ENCODE peak calls at places on chromosome 1, in eight cellular contexts. B is H9; Z is left cardiac atrium; G is stimulated activated naive CD4-positive, alpha-beta T cell; C is anterior cingulate cortex; F is breast epithelium; J is BE2C; A is NCI-H748 treated with DMSO at 0.1 percent for 48 hours. U is an unnamed sample.

GRCh38 chr1:210754931-210755670 is 378.8 kb downstream of the KCNH1 start:
- DNase-seq in B (no peak), Z (no peak), G (no peak), C (no peak), F (peak; percentile 18), J (peak; percentile 49), A (peak; percentile 78), U (no peak)

GRCh38 chr1:223363856-223364684 is at the start of gene SUSD4:
- DNase-seq in B (peak; percentile 83), Z (peak; percentile 45), G (peak; percentile 78), C (peak; percentile 62), F (peak; percentile 29), J (peak; percentile 42), A (peak; percentile 63), U (no peak)

GRCh38 chr1:239771550-239771949 is 320.1 kb upstream of the FMN2 start:
- DNase-seq in B (no peak), Z (no peak), G (no peak), C (no peak), F (no peak), J (no peak), A (no peak), U (no peak)

GRCh38 chr1:193338194-193338593 is 151.8 kb upstream of the B3GALT2 start:
- DNase-seq in B (no peak), Z (no peak), G (no peak), C (no peak), F (no peak), J (no peak), A (no peak), U (no peak)

GRCh38 chr1:230308039-230308438 is 118.1 kb downstream of the PGBD5 start:
- DNase-seq in B (no peak), Z (peak; percentile 87), G (no peak), C (no peak), F (peak; percentile 85), J (no peak), A (no peak), U (peak; percentile 70)

GRCh38 chr1:64484651-64485050 is 14.7 kb downstream of the CACHD1 start:
- DNase-seq in B (no peak), Z (no peak), G (no peak), C (no peak), F (no peak), J (no peak), A (no peak), U (no peak)

GRCh38 chr1:248611883-248612282 is 14.4 kb upstream of the OR2T10 start:
- DNase-seq in B (no peak), Z (no peak), G (no peak), C (no peak), F (no peak), J (no peak), A (no peak), U (no peak)

GRCh38 chr1:30995990-30996612 is 69.4 kb downstream of the PUM1 start:
- DNase-seq in B (no peak), Z (no peak), G (no peak), C (no peak), F (no peak), J (no peak), A (no peak), U (no peak)

GRCh38 chr1:90721210-90722194 is 4.4 kb upstream of the BARHL2 start:
- DNase-seq in B (peak; percentile 78), Z (no peak), G (no peak), C (no peak), F (no peak), J (peak; percentile 51), A (peak; percentile 76), U (no peak)

GRCh38 chr1:201649776-201650607 is 111.1 kb downstream of the NAV1 start:
- DNase-seq in B (peak; percentile 88), Z (peak; percentile 82), G (no peak), C (peak; percentile 74), F (peak; percentile 52), J (peak; percentile 79), A (peak; percentile 60), U (peak; percentile 91)

GRCh38 chr1:9126511-9126910 is 2.4 kb downstream of the GPR157 start:
- DNase-seq in B (no peak), Z (no peak), G (no peak), C (no peak), F (no peak), J (no peak), A (no peak), U (no peak)

GRCh38 chr1:236095705-236096500 is 31.0 kb upstream of the NID1 start:
- DNase-seq in B (no peak), Z (no peak), G (no peak), C (no peak), F (no peak), J (no peak), A (no peak), U (no peak)